ENCODE peak calls at places on chromosomes 5 and 9, in five cellular contexts. One of them, this sample, is unnamed.

GRCh38 chr5:151897896-151898295 is 26.8 kb downstream of the GLRA1 start:
- DNase-seq in NCI-H1105 treated with DMSO at 0.1 percent for 48 hours: no peak
- DNase-seq in IMR-90: no peak
- DNase-seq in foreskin fibroblast: no peak
- DNase-seq in endothelial cell: no peak
- DNase-seq in this sample: no peak

GRCh38 chr5:135739383-135739961 is 95.0 kb upstream of the SLC25A48 start:
- DNase-seq in foreskin fibroblast: no peak
- DNase-seq in NCI-H1105 treated with DMSO at 0.1 percent for 48 hours: no peak
- DNase-seq in IMR-90: no peak
- DNase-seq in endothelial cell: no peak
- DNase-seq in this sample: peak; percentile 13

GRCh38 chr9:38018964-38019602 is 49.9 kb downstream of the SHB start:
- DNase-seq in IMR-90: peak; percentile 89
- DNase-seq in NCI-H1105 treated with DMSO at 0.1 percent for 48 hours: no peak
- DNase-seq in endothelial cell: no peak
- DNase-seq in foreskin fibroblast: peak; percentile 78
- DNase-seq in this sample: peak; percentile 46

GRCh38 chr5:91016954-91017690 is 366.0 kb downstream of the ARRDC3 start:
- DNase-seq in IMR-90: peak; percentile 70
- DNase-seq in endothelial cell: no peak
- DNase-seq in NCI-H1105 treated with DMSO at 0.1 percent for 48 hours: no peak
- DNase-seq in foreskin fibroblast: peak; percentile 50
- DNase-seq in this sample: peak; percentile 32

GRCh38 chr5:137498736-137499505 is at the start of gene SPOCK1:
- DNase-seq in IMR-90: peak; percentile 63
- DNase-seq in endothelial cell: peak; percentile 92
- DNase-seq in NCI-H1105 treated with DMSO at 0.1 percent for 48 hours: peak; percentile 50
- DNase-seq in foreskin fibroblast: peak; percentile 72
- DNase-seq in this sample: peak; percentile 88

GRCh38 chr9:136802321-136802720 is 5.4 kb upstream of the RABL6 start:
- DNase-seq in endothelial cell: no peak
- DNase-seq in IMR-90: no peak
- DNase-seq in NCI-H1105 treated with DMSO at 0.1 percent for 48 hours: no peak
- DNase-seq in foreskin fibroblast: no peak
- DNase-seq in this sample: no peak

GRCh38 chr5:37769108-37769507 is 70.7 kb downstream of the GDNF start:
- DNase-seq in NCI-H1105 treated with DMSO at 0.1 percent for 48 hours: no peak
- DNase-seq in IMR-90: no peak
- DNase-seq in foreskin fibroblast: no peak
- DNase-seq in endothelial cell: no peak
- DNase-seq in this sample: no peak

GRCh38 chr5:3034449-3034848 is 283.0 kb upstream of the IRX2 start:
- DNase-seq in IMR-90: no peak
- DNase-seq in endothelial cell: no peak
- DNase-seq in NCI-H1105 treated with DMSO at 0.1 percent for 48 hours: no peak
- DNase-seq in foreskin fibroblast: no peak
- DNase-seq in this sample: no peak

GRCh38 chr5:15604986-15605385 is 105.0 kb downstream of the FBXL7 start:
- DNase-seq in foreskin fibroblast: no peak
- DNase-seq in endothelial cell: no peak
- DNase-seq in NCI-H1105 treated with DMSO at 0.1 percent for 48 hours: no peak
- DNase-seq in IMR-90: peak; percentile 12
- DNase-seq in this sample: peak; percentile 76

This sample was measured in cardiac muscle cell.